ENCODE peak calls at places on chromosomes 3 and 15, in six cellular contexts. M, H, D, Q, Y and C are unnamed samples.

GRCh38 chr15:97875513-97876285 is 84.8 kb upstream of the ARRDC4 start:
- DNase-seq in M (no peak), H (no peak), D (no peak), Q (no peak), Y (no peak), C (no peak)

GRCh38 chr3:18443670-18444596 is 18.8 kb upstream of the SATB1 start:
- DNase-seq in M (peak; percentile 62), H (peak; percentile 46), D (peak; percentile 20), Q (peak; percentile 38), Y (no peak), C (peak; percentile 50)

GRCh38 chr3:88150371-88150770 is 612 bp downstream of the C3orf38 start:
- DNase-seq in M (no peak), H (no peak), D (peak; percentile 31), Q (peak; percentile 7), Y (no peak), C (no peak)

GRCh38 chr3:196192036-196193001 is 18.9 kb downstream of the ZDHHC19 start:
- DNase-seq in M (no peak), H (no peak), D (peak; percentile 82), Q (no peak), Y (no peak), C (no peak)

GRCh38 chr3:197242784-197243432 is 55.5 kb downstream of the DLG1 start:
- DNase-seq in M (no peak), H (no peak), D (no peak), Q (peak; percentile 33), Y (no peak), C (no peak)

GRCh38 chr3:28971156-28971555 is 309.7 kb upstream of the RBMS3 start:
- DNase-seq in M (no peak), H (no peak), D (no peak), Q (no peak), Y (no peak), C (peak; percentile 16)

GRCh38 chr3:44074181-44074580 is 167.5 kb upstream of the TOPAZ1 start:
- DNase-seq in M (no peak), H (no peak), D (no peak), Q (no peak), Y (no peak), C (no peak)

GRCh38 chr3:124315215-124316033 is 323.5 kb upstream of the ROPN1 start:
- DNase-seq in M (no peak), H (peak; percentile 83), D (no peak), Q (peak; percentile 15), Y (peak; percentile 33), C (peak; percentile 34)

GRCh38 chr3:141737828-141738635 is at the start of gene RNF7:
- DNase-seq in M (peak; percentile 75), H (peak; percentile 99), D (peak; percentile 96), Q (peak; percentile 98), Y (peak; percentile 95), C (peak; percentile 98)

GRCh38 chr3:45873638-45874037 is 12.7 kb upstream of the CCR9 start:
- DNase-seq in M (no peak), H (no peak), D (no peak), Q (no peak), Y (no peak), C (no peak)

GRCh38 chr3:51336261-51336660 is 48.8 kb upstream of the MANF start:
- DNase-seq in M (no peak), H (no peak), D (no peak), Q (no peak), Y (no peak), C (no peak)

GRCh38 chr15:44633603-44634002 is 29.9 kb downstream of the SPG11 start:
- DNase-seq in M (no peak), H (no peak), D (no peak), Q (no peak), Y (no peak), C (no peak)

GRCh38 chr3:71067977-71068376 is 515.6 kb downstream of the FOXP1 start:
- DNase-seq in M (no peak), H (no peak), D (no peak), Q (no peak), Y (no peak), C (no peak)

GRCh38 chr3:32238027-32238815 is at the start of gene CMTM8:
- DNase-seq in M (peak; percentile 94), H (peak; percentile 76), D (peak; percentile 34), Q (peak; percentile 87), Y (no peak), C (peak; percentile 80)

GRCh38 chr15:38826880-38827279 is 262.3 kb upstream of the RASGRP1 start:
- DNase-seq in M (no peak), H (no peak), D (no peak), Q (no peak), Y (no peak), C (peak; percentile 17)